ENCODE peak calls at places on chromosomes 2 and 18, in seven cellular contexts. W, H, D, Y, M, K and I are unnamed samples.

GRCh38 chr2:133434962-133435668 is 133.1 kb downstream of the NCKAP5 start:
- DNase-seq in W (no peak), H (no peak), D (no peak), Y (no peak), M (no peak), K (no peak), I (no peak)

GRCh38 chr2:184067502-184067901 is 530.8 kb upstream of the ZNF804A start:
- DNase-seq in W (no peak), H (no peak), D (no peak), Y (no peak), M (no peak), K (no peak), I (peak)

GRCh38 chr18:60113396-60113795 is 213.6 kb downstream of the PMAIP1 start:
- DNase-seq in W (no peak), H (no peak), D (no peak), Y (no peak), M (no peak), K (no peak), I (no peak)

GRCh38 chr18:47775961-47776360 is 154.5 kb downstream of the SMAD2 start:
- DNase-seq in W (peak), H (no peak), D (no peak), Y (no peak), M (peak), K (no peak), I (no peak)

GRCh38 chr18:80108122-80108536 is 933 bp upstream of the ADNP2 start:
- DNase-seq in W (no peak), H (no peak), D (no peak), Y (no peak), M (no peak), K (no peak), I (no peak)

GRCh38 chr2:168526641-168527040 is 70.6 kb downstream of the CERS6 start:
- DNase-seq in W (no peak), H (no peak), D (no peak), Y (no peak), M (no peak), K (no peak), I (no peak)

GRCh38 chr2:98016908-98017700 is 21.4 kb upstream of the TMEM131 start:
- DNase-seq in W (no peak), H (no peak), D (no peak), Y (no peak), M (no peak), K (no peak), I (no peak)

GRCh38 chr18:48607049-48607984 is 68.5 kb downstream of the CTIF start:
- DNase-seq in W (peak), H (no peak), D (no peak), Y (no peak), M (no peak), K (no peak), I (no peak)

GRCh38 chr2:37379881-37380296 is 35.5 kb downstream of the QPCT start:
- DNase-seq in W (peak), H (no peak), D (no peak), Y (no peak), M (peak), K (no peak), I (no peak)

GRCh38 chr18:34592961-34593382 is 117.1 kb upstream of the DTNA start:
- DNase-seq in W (no peak), H (no peak), D (no peak), Y (no peak), M (no peak), K (peak), I (no peak)

GRCh38 chr2:25618676-25619075 is 54.7 kb downstream of the DTNB start:
- DNase-seq in W (peak), H (no peak), D (no peak), Y (no peak), M (no peak), K (no peak), I (no peak)

GRCh38 chr18:67771271-67771670 is 254.8 kb upstream of the DSEL start:
- DNase-seq in W (no peak), H (no peak), D (no peak), Y (no peak), M (no peak), K (no peak), I (no peak)

GRCh38 chr2:101766871-101767739 is 69.6 kb downstream of the MAP4K4 start:
- DNase-seq in W (peak), H (no peak), D (no peak), Y (no peak), M (no peak), K (no peak), I (no peak)
- TF ChIP-seq TAF1 in W (no peak), H (no peak), D (no peak), Y (no peak), M (no peak), K (no peak), I (no peak)

GRCh38 chr18:13161276-13161899 is 57.2 kb upstream of the LDLRAD4 start:
- DNase-seq in W (no peak), H (no peak), D (no peak), Y (no peak), M (no peak), K (no peak), I (no peak)

GRCh38 chr18:13163167-13163927 is 55.2 kb upstream of the LDLRAD4 start:
- DNase-seq in W (no peak), H (no peak), D (no peak), Y (no peak), M (no peak), K (no peak), I (no peak)

GRCh38 chr18:13164406-13164805 is 54.2 kb upstream of the LDLRAD4 start:
- DNase-seq in W (no peak), H (no peak), D (no peak), Y (no peak), M (no peak), K (no peak), I (no peak)

DNA sequence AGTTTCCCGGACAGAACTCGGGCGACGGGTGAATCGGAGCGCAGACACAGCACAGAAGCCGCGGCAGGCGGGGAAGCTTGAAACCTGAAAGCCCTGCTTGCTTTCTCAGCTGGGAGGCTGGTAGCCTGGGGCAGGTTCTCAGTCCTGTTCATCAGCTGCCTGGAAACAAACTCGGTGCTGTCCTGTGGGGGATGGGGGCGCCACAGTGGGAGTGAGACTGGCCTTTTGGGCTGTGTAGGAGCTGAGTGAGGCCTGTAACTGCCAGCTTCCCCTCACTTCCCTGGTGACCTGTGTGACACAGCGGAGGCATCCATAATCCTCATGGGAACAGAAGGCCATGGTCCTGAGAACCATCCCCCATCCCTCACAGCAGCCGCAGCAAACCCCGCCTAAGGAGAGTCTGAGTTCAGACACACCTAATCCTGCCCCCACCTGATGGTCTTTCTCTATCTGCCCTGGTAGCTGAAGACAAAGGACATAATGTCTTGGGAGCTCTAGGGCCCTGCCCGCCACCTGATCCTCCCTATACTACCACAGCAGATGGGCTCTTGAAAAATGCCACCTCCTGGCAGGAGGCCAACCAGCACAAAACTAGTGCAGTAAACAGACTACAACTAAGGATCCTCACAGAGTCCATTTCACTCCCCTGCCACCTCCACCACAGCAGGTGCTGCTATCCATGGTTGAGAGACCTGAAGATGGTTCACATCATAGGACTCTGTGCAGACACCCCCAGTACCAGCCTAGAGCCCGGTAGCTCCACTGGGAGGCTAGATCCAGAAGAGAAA is 52.7 kb upstream of the LDLRAD4 start:
- DNase-seq in W (no peak), H (no peak), D (no peak), Y (no peak), M (no peak), K (no peak), I (no peak)
- TF ChIP-seq TAF1 in W (no peak), H (no peak), D (no peak), Y (no peak), M (no peak), K (no peak), I (no peak)

GRCh38 chr2:30457316-30457715 is 10.3 kb downstream of the LCLAT1 start:
- DNase-seq in W (no peak), H (no peak), D (no peak), Y (no peak), M (no peak), K (no peak), I (no peak)

GRCh38 chr2:30454571-30454970 is 7.5 kb downstream of the LCLAT1 start:
- DNase-seq in W (no peak), H (no peak), D (no peak), Y (no peak), M (no peak), K (no peak), I (no peak)

GRCh38 chr2:30456578-30456977 is 9.5 kb downstream of the LCLAT1 start:
- DNase-seq in W (peak), H (no peak), D (no peak), Y (no peak), M (no peak), K (no peak), I (no peak)

GRCh38 chr2:30455339-30455738 is 8.3 kb downstream of the LCLAT1 start:
- DNase-seq in W (no peak), H (no peak), D (no peak), Y (no peak), M (peak), K (no peak), I (no peak)

DNA sequence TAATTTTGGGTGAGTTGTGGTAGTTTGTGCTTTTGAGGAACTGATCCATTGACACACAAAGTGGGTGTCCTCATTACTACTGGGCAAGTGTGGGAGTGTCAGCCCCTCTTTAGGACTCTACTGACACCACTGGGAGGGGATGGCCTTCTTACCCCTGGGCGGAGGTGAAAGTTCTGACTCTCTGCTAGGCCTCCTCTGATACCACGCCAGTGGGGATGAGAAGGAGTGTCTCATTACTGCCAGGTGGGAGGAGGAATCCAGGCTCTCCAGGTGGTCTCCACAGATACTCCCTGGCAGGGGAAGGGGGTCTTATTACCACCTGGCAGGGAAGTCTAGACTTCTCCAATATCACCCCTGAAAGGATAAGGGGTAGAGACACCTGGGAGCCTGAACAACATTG is 9.1 kb downstream of the LCLAT1 start:
- DNase-seq in W (no peak), H (no peak), D (no peak), Y (no peak), M (no peak), K (no peak), I (no peak)
- TF ChIP-seq TAF1 in W (no peak), H (no peak), D (no peak), Y (no peak), M (no peak), K (no peak), I (no peak)

GRCh38 chr2:238899386-238899785 is 51.5 kb downstream of the TWIST2 start:
- DNase-seq in W (no peak), H (no peak), D (no peak), Y (no peak), M (no peak), K (no peak), I (no peak)
- TF ChIP-seq TAF1 in W (no peak), H (no peak), D (no peak), Y (no peak), M (no peak), K (no peak), I (no peak)

DNA sequence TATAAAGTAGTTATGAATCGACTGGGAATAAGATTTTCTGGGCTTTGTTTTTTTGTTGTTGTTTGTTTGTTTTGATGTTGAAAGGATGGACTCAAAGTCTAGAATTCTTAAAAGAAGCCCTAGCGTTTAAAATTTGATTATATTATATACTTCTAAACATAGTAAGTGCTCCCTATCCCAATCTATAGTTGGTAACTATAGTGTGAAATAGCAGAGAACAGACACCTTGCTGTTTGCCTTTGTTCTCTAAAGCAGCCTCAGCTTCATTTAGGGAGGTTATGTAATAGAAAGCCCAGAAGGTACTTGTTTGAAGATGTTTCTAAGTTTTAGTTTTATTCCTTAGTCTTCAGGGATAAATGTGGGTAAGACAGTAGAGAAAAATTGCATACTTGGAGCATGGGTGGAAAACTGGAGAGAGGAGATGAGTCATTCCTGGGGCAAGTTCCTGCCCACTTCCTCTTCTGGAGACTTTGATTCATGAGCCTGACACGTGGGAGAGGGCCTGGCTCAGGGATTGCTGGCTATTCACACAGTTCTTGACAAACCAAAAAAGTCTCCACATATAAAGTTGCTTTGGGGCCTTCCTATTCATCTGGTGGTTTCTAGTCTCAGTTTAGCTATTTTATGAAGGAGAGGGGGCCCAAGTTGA is 131.9 kb downstream of the MYO1B start:
- DNase-seq in W (peak), H (peak), D (no peak), Y (no peak), M (peak), K (no peak), I (no peak)
- TF ChIP-seq TAF1 in W (no peak), H (no peak), D (no peak), Y (no peak), M (no peak), K (no peak), I (no peak)

DNA sequence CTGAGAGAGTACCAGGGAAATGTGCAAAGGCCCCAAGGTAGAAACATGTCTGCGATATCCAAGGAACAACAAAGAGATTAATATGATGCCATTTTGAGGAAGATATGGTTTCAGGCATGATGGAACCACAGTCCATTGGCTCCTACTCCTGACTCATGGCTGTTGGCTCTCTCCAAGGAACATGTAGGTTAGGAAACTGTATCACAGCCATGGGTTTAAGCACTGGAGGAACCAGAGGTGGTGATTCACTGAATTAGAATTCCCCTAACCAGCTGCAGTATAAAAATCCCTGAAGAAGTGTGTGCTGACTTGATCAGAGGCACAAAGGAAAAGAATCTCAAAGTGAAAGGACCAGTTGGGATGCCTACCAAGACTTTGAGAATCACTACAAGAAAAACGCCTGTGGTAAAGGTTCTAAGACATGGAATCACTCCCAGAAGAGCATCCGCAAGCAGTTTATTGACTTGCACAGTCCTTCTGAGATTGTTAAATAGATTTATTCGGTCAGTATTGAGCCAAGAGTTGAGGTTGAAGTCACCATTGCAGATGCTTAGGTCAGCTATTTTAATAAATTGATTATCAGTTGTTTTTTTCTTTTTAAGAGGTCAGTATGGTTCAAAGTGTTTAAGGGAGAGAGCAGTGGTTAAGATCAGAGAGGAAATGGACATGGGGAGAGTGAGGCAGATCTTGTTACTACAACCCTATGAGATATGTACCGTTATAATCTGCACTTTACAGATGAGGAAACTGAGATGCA is 110.7 kb upstream of the OTX1 start:
- DNase-seq in W (no peak), H (no peak), D (no peak), Y (no peak), M (no peak), K (no peak), I (no peak)
- TF ChIP-seq TAF1 in W (no peak), H (no peak), D (no peak), Y (no peak), M (no peak), K (no peak), I (no peak)

GRCh38 chr2:160419776-160420521 is 73.7 kb downstream of the RBMS1 start:
- DNase-seq in W (no peak), H (no peak), D (no peak), Y (no peak), M (no peak), K (no peak), I (no peak)

GRCh38 chr2:160418398-160418765 is 75.2 kb downstream of the RBMS1 start:
- DNase-seq in W (no peak), H (no peak), D (no peak), Y (no peak), M (no peak), K (no peak), I (no peak)

GRCh38 chr2:160418853-160419252 is 74.8 kb downstream of the RBMS1 start:
- DNase-seq in W (no peak), H (no peak), D (no peak), Y (no peak), M (no peak), K (no peak), I (no peak)

GRCh38 chr2:160415991-160416390 is 77.6 kb downstream of the RBMS1 start:
- DNase-seq in W (no peak), H (no peak), D (no peak), Y (no peak), M (no peak), K (no peak), I (no peak)

DNA sequence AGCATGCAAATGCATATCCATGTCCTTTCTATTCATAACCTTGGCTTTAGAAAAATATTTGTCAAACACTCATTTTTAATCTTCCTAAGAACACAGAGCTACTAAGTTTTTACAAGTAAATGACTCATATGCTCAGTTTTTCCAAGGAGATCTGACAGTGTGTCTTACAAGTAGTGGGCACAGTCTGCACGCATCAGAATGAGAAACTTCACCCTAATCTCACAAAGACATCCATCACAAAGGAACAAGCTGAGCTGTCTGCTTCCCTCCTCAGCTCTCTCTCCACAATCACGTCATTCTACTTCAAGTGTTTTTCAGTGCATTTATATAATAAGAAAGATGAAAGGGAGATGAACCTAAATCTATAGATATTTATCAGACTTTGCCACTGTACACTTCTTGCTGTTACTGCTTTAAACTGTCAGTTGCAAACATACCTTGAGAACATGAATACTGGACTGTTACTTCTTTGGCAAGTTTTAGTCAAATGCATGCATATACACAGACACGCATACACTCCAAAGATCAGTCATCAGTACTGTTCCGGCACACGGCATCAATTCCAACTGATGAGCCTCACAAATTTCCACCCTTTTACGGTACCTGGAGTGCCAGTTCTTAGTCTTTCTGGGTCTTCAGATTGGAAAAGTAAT is 75.7 kb downstream of the RBMS1 start:
- DNase-seq in W (no peak), H (no peak), D (no peak), Y (no peak), M (no peak), K (no peak), I (no peak)
- TF ChIP-seq TAF1 in W (no peak), H (no peak), D (no peak), Y (no peak), M (no peak), K (no peak), I (no peak)

GRCh38 chr2:43430489-43430888 is 165.3 kb downstream of the THADA start:
- DNase-seq in W (no peak), H (no peak), D (no peak), Y (no peak), M (no peak), K (no peak), I (no peak)
- TF ChIP-seq TAF1 in W (no peak), H (no peak), D (no peak), Y (no peak), M (no peak), K (no peak), I (no peak)

DNA sequence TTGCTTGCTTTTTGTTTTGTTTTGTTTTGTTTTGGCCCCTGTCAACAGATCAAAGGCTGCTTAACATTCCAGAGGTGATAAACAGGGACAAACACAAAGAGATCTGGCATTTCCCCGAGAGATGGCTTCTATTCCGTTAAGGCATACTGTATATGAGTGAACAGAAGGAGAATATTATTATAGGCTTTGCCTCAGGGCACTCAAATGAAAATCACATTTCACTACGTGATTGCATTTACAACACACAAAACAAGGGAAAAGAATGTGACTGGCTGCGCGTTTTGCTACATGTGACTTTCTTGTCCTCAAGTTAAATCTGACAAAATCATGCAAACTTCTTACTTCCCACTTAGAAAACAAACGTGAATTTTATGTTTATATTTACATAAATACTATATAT is 1037.9 kb upstream of the DDX18 start:
- DNase-seq in W (no peak), H (no peak), D (no peak), Y (no peak), M (no peak), K (no peak), I (no peak)
- TF ChIP-seq TAF1 in W (no peak), H (no peak), D (no peak), Y (no peak), M (no peak), K (no peak), I (no peak)

GRCh38 chr2:12151716-12152115 is 405.3 kb downstream of the LPIN1 start:
- DNase-seq in W (no peak), H (no peak), D (no peak), Y (no peak), M (no peak), K (no peak), I (no peak)

GRCh38 chr2:12155308-12156061 is 409.1 kb downstream of the LPIN1 start:
- DNase-seq in W (no peak), H (no peak), D (no peak), Y (no peak), M (peak), K (no peak), I (no peak)

DNA sequence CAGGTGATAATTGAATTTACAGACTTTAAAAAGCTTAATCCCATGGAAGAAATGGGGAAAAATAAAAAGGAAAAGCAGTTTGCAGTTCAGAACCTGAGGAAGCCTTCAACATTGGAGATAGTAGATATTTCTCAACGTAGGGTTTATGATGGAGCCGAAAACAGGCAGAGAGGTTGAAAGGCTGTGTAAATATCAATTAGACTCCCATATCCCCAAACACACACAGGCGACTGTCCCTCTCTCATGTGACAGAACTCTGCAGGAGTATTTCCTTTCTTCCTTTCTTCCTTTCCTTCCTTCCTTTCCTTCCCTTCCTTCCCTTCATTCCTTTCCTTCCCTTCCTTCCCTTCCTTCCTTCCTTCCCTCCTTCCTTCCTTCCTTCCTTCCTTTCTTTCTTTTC is 406.5 kb downstream of the LPIN1 start:
- DNase-seq in W (no peak), H (no peak), D (no peak), Y (no peak), M (no peak), K (no peak), I (no peak)
- TF ChIP-seq TAF1 in W (no peak), H (no peak), D (no peak), Y (no peak), M (no peak), K (no peak), I (no peak)